ENCODE peak calls at places on chromosomes 1 and 21, in four cellular contexts. U is testis, T is HCT116, J is ovary. X is an unnamed sample.

GRCh38 chr1:170734412-170735175 is 70.7 kb downstream of the PRRX1 start:
- DNase-seq in U (no peak), T (no peak), J (no peak), X (no peak)

GRCh38 chr1:172781513-172782140 is 122.7 kb downstream of the FASLG start:
- DNase-seq in U (no peak), T (no peak), J (no peak), X (no peak)

GRCh38 chr1:13935336-13935735 is 235.3 kb downstream of the PRDM2 start:
- DNase-seq in U (no peak), T (no peak), J (no peak), X (no peak)

GRCh38 chr1:77282187-77282865 is 507 bp downstream of the AK5 start:
- DNase-seq in U (no peak), T (no peak), J (no peak), X (peak)

GRCh38 chr1:62142550-62142949 is 52.1 kb upstream of the L1TD1 start:
- DNase-seq in U (no peak), T (no peak), J (no peak), X (no peak)

GRCh38 chr1:221394011-221394544 is 347.8 kb downstream of the DUSP10 start:
- DNase-seq in U (no peak), T (no peak), J (no peak), X (no peak)

GRCh38 chr1:41108696-41109284 is 87.3 kb upstream of the SLFNL1 start:
- DNase-seq in U (no peak), T (no peak), J (peak), X (no peak)

GRCh38 chr1:237864338-237865244 is 26.1 kb downstream of the ZP4 start:
- DNase-seq in U (peak), T (no peak), J (peak), X (peak)

GRCh38 chr1:14303011-14303410 is 295.5 kb upstream of the KAZN start:
- DNase-seq in U (no peak), T (no peak), J (no peak), X (no peak)

GRCh38 chr1:180539103-180539502 is 19.7 kb upstream of the OVAAL start:
- DNase-seq in U (no peak), T (no peak), J (no peak), X (no peak)

GRCh38 chr1:168801032-168801745 is 72.2 kb upstream of the DPT start:
- DNase-seq in U (no peak), T (no peak), J (no peak), X (no peak)

GRCh38 chr1:228077565-228078330 is 4.8 kb upstream of the ARF1 start:
- DNase-seq in U (no peak), T (no peak), J (peak), X (no peak)

GRCh38 chr1:31511848-31512615 is 64.3 kb upstream of the TINAGL1 start:
- DNase-seq in U (no peak), T (no peak), J (no peak), X (no peak)

GRCh38 chr1:183180213-183180612 is 5.9 kb upstream of the LAMC2 start:
- DNase-seq in U (peak), T (no peak), J (peak), X (peak)

GRCh38 chr1:7373936-7374760 is 396.9 kb upstream of the VAMP3 start:
- DNase-seq in U (peak), T (no peak), J (no peak), X (no peak)

GRCh38 chr21:26136686-26137085 is 33.9 kb downstream of the APP start:
- DNase-seq in U (no peak), T (no peak), J (no peak), X (no peak)

GRCh38 chr1:171251042-171251740 is 2.9 kb downstream of the FMO1 start:
- DNase-seq in U (no peak), T (peak), J (no peak), X (no peak)

GRCh38 chr1:64006276-64007051 is 197.0 kb upstream of the UBE2U start:
- DNase-seq in U (no peak), T (peak), J (no peak), X (peak)

GRCh38 chr1:45750298-45751038 is at the start of gene IPP:
- DNase-seq in U (peak), T (peak), J (peak), X (peak)

GRCh38 chr1:3590951-3591865 is 20.1 kb downstream of the MEGF6 start:
- DNase-seq in U (no peak), T (no peak), J (no peak), X (no peak)

GRCh38 chr1:26951216-26951615 is 9.1 kb downstream of the KDF1 start:
- DNase-seq in U (no peak), T (no peak), J (no peak), X (no peak)

GRCh38 chr1:153945795-153946621 is 510 bp downstream of the DENND4B start:
- DNase-seq in U (peak), T (no peak), J (peak), X (peak)
- TF ChIP-seq POLR2A in U (no peak), T (peak), J (peak), X (peak)

DNA sequence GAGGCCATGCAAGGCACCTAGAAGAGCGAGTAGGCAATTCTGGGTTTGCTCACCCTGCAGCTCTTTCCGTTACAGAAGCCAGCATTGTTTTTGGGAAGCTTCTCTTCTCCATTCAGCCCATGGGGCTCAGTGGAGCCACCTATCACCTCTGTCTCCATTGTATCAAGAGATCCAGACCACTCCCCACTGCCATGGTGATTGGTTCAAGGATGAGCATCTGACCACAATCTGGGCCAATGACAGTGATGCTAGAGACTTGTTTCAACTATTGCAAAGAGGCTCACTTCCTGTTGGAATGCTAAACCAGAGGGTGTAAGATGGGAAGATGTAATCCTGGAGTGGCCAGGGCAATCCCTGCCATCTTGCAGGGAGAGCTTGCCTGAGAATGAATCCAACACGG is 6.6 kb downstream of the SPATA21 start:
- DNase-seq in U (no peak), T (peak), J (no peak), X (no peak)
- TF ChIP-seq POLR2A in U (no peak), T (no peak), J (no peak), X (no peak)

DNA sequence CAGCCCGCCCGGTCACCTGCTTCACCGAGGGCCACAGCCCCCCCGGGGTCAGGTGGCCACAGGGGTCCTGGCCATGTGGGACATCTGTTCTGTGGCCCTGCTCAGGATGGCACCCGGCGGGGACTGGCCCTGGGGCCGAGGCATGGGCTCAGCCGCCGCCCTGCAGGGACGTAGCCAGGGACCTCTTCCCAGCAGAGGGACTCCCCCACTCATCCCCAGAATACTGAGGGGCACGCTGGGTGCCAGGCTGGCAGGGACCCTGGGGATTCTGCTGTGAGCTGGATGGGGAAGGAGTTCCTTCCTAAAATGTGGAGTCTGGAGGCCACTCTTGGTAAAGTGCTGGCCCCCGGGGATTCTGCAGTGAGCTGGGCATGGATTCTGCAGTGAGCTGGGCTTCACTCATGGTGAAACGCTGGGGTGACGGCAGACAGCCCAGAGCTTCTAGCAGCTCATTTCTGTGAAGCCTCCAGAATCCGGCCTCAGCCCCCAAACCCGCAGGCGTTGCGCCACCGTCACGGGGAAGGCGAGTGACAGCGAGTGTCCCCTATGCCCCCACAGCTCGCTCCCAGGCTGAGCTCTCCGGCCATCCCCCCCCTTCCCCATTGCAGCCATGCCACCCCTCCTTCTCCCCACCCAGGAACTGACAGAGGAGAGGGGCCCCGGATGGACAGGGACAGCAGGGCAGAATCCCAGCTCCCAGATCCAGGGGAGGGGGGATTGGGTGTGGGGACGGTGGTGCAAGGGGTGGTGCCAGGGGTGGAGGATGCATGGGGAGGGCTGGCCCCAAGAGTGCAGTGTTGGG is 1.4 kb downstream of the ITGB2 start:
- DNase-seq in U (no peak), T (no peak), J (no peak), X (no peak)
- TF ChIP-seq POLR2A in U (no peak), T (no peak), J (no peak), X (no peak)

GRCh38 chr1:2049517-2050481 is at the start of gene PRKCZ:
- DNase-seq in U (peak), T (peak), J (peak), X (no peak)
- TF ChIP-seq POLR2A in U (no peak), T (peak), J (no peak), X (no peak)

DNA sequence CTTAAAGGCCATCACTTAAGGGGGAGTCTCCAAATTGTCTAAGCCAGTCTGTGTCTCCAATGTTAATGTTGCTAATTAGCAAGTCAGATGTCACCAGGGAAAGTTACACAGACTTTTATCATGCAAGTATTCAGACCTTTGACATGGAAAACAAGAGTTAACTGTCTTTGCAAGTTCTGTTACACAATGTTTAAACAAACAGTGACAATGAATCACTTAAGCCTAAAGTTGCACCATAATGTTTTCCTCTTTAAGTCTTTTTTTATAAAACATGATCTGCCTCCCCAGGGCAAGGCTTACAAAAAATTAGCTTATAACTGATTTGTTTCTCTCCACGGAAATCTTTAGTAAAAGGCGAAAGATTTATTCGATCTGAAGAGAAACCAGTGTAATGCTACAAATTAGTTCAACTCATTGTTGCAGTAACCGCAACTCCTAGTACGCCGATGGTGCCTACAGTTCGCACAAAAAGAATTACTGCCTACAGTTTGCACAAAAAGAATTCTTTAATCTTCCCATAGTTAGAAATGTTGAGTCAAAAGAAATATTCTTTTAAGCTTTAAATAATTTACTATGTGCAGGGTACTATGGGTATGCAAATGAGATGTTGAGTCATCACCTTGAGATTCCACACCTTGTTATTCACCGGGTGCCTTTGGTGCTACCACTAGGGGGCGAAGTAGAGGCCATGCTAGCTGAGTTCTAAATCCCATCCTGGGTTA is 45.3 kb downstream of the HHAT start:
- DNase-seq in U (peak), T (peak), J (no peak), X (peak)
- TF ChIP-seq POLR2A in U (no peak), T (peak), J (no peak), X (peak)

GRCh38 chr1:43946244-43947060 is at the start of gene IPO13:
- DNase-seq in U (peak), T (peak), J (peak), X (peak)
- TF ChIP-seq POLR2A in U (peak), T (peak), J (peak), X (peak)

DNA sequence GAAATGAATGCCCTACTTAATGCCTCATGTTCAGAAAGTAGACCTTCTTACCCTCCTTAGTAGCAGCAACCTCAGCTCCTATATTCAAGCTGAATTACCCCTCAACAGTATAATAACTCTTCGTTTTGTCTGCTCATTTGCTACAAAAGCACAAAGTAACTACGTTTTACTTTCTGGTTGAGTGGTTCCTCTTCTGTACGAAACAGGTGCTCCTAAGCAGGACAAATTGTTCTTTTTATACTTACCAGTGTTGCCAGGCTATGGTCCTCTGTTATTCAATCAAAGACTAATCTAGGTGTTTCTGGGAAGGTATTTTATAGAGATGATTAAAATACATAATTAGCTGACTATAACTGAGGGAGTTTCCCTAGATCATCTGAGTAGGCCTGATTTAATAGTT is 484.2 kb upstream of the ADAMTS5 start:
- DNase-seq in U (no peak), T (no peak), J (no peak), X (no peak)
- TF ChIP-seq POLR2A in U (no peak), T (no peak), J (no peak), X (no peak)

DNA sequence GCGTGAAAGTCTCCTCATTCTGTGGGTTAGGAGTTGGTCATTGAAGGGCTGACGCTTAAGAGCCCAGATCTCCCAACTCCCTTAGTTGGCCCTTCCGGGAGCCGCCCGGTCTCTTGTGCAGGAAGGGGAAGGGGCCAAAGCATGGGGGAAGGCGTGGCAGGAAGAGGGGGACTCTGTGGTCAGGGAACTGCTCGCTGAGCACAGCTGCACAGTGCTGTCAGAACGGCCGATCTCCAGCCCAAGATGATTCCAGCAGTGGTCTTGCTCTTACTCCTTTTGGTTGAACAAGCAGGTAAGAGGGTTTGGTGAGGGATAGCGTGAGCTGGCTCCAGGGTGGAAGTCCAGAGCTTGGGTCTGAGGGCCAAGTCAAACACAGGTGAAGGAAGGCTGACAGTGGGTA is at the start of gene FCER1G:
- DNase-seq in U (no peak), T (no peak), J (no peak), X (no peak)
- TF ChIP-seq POLR2A in U (no peak), T (no peak), J (no peak), X (no peak)

DNA sequence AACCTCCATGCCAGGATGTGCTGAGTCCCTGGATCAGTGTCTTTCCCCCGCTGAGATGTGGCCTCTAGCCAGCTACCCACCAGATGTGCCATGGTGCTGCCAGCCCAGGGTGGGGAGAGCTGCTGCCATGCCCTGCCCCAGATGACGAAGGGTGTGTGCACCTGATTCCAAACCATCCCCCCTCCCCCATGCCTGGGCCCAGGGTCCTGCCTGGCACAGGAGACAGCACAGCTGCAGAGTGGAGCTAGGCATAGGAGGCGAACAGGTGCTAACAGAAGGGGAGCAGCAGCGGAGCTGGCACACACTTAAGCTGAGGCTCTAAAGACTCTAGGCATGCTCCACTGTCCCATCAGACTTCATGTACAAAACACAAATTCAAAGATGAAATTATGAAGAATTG is 9.0 kb upstream of the LDLRAP1 start:
- DNase-seq in U (no peak), T (no peak), J (no peak), X (no peak)
- TF ChIP-seq POLR2A in U (no peak), T (no peak), J (no peak), X (no peak)

X was measured in H54.